ENCODE peak calls at places on chromosomes 7 and 10, in four cellular contexts. One of them, this sample, is unnamed. For H3K4me1, the result is how much of the 10 kb centered on the place peaks cover.

GRCh38 chr7:24926623-24927539 is 53.1 kb downstream of the OSBPL3 start:
- DNase-seq in H1: no peak
- DNase-seq in sigmoid colon: no peak
- DNase-seq in stomach: no peak
- DNase-seq in this sample: no peak

GRCh38 chr10:30036341-30036740 is 23.0 kb downstream of the JCAD start:
- DNase-seq in H1: no peak
- DNase-seq in sigmoid colon: no peak
- DNase-seq in stomach: no peak
- DNase-seq in this sample: no peak

GRCh38 chr10:128147064-128147463 is 20.8 kb upstream of the MKI67 start:
- DNase-seq in H1: no peak
- DNase-seq in sigmoid colon: no peak
- DNase-seq in stomach: no peak
- DNase-seq in this sample: no peak

GRCh38 chr7:99380823-99381663 is 6.5 kb downstream of the ARPC1B start:
- DNase-seq in H1: no peak
- DNase-seq in sigmoid colon: no peak
- DNase-seq in stomach: peak
- DNase-seq in this sample: no peak

GRCh38 chr10:72946963-72947362 is 7.6 kb downstream of the PLA2G12B start:
- DNase-seq in H1: no peak
- DNase-seq in sigmoid colon: no peak
- DNase-seq in stomach: no peak
- DNase-seq in this sample: no peak

GRCh38 chr7:55053651-55054226 is 34.9 kb downstream of the EGFR start:
- DNase-seq in H1: no peak
- DNase-seq in sigmoid colon: no peak
- DNase-seq in stomach: no peak
- DNase-seq in this sample: no peak

GRCh38 chr7:32937344-32938174 is 19.7 kb upstream of the FKBP9 start:
- DNase-seq in H1: no peak
- DNase-seq in sigmoid colon: peak
- DNase-seq in stomach: peak
- DNase-seq in this sample: no peak

GRCh38 chr10:71473671-71474599 is 77.2 kb downstream of the CDH23 start:
- DNase-seq in H1: no peak
- DNase-seq in sigmoid colon: no peak
- DNase-seq in stomach: no peak
- DNase-seq in this sample: no peak

GRCh38 chr7:3043544-3044395 is at the start of gene CARD11:
- DNase-seq in H1: no peak
- DNase-seq in sigmoid colon: no peak
- DNase-seq in stomach: no peak
- DNase-seq in this sample: no peak

GRCh38 chr7:100736671-100737070 is 3.3 kb downstream of the ZAN start:
- DNase-seq in H1: no peak
- DNase-seq in sigmoid colon: no peak
- DNase-seq in stomach: no peak
- DNase-seq in this sample: no peak

GRCh38 chr10:44293842-44294241 is 91.1 kb downstream of the CXCL12 start:
- DNase-seq in H1: no peak
- DNase-seq in sigmoid colon: peak
- DNase-seq in stomach: no peak
- DNase-seq in this sample: no peak

GRCh38 chr7:83782628-83783027 is 133.7 kb upstream of the SEMA3E start:
- DNase-seq in H1: no peak
- DNase-seq in sigmoid colon: no peak
- DNase-seq in stomach: no peak
- DNase-seq in this sample: no peak

GRCh38 chr10:17665742-17666141 is 21.8 kb downstream of the STAM start:
- DNase-seq in H1: no peak
- DNase-seq in sigmoid colon: no peak
- DNase-seq in stomach: no peak
- DNase-seq in this sample: no peak

GRCh38 chr7:141156446-141156845 is 82.6 kb downstream of the TMEM178B start:
- DNase-seq in H1: no peak
- DNase-seq in sigmoid colon: no peak
- DNase-seq in stomach: no peak
- DNase-seq in this sample: no peak

GRCh38 chr10:127904931-127905622 is 1.8 kb upstream of the PTPRE start:
- DNase-seq in H1: no peak
- DNase-seq in sigmoid colon: peak
- DNase-seq in stomach: no peak
- DNase-seq in this sample: no peak

GRCh38 chr7:135291809-135292253 is 58.2 kb downstream of the STRA8 start:
- DNase-seq in H1: no peak
- DNase-seq in sigmoid colon: no peak
- DNase-seq in stomach: no peak
- DNase-seq in this sample: no peak
- TF ChIP-seq EP300 in H1: no peak
- TF ChIP-seq EP300 in sigmoid colon: no peak
- TF ChIP-seq EP300 in stomach: no peak
- TF ChIP-seq EP300 in this sample: no peak

GRCh38 chr10:52172581-52172980 is 141.5 kb upstream of the DKK1 start:
- DNase-seq in H1: no peak
- DNase-seq in sigmoid colon: no peak
- DNase-seq in stomach: no peak
- DNase-seq in this sample: no peak
- TF ChIP-seq CTCF in H1: no peak
- TF ChIP-seq CTCF in sigmoid colon: no peak
- TF ChIP-seq CTCF in stomach: no peak
- TF ChIP-seq CTCF in this sample: no peak

GRCh38 chr10:114755537-114755936 is 66.0 kb upstream of the FHIP2A start:
- DNase-seq in H1: no peak
- DNase-seq in sigmoid colon: no peak
- DNase-seq in stomach: no peak
- DNase-seq in this sample: no peak

GRCh38 chr10:114761205-114762193 is 60.1 kb upstream of the FHIP2A start:
- DNase-seq in H1: no peak
- DNase-seq in sigmoid colon: no peak
- DNase-seq in stomach: no peak
- DNase-seq in this sample: no peak

GRCh38 chr10:114762811-114763210 is 58.8 kb upstream of the FHIP2A start:
- DNase-seq in H1: no peak
- DNase-seq in sigmoid colon: no peak
- DNase-seq in stomach: no peak
- DNase-seq in this sample: no peak

GRCh38 chr10:114754445-114755320 is 66.9 kb upstream of the FHIP2A start:
- DNase-seq in H1: no peak
- DNase-seq in sigmoid colon: no peak
- DNase-seq in stomach: no peak
- DNase-seq in this sample: no peak

GRCh38 chr10:114758331-114758730 is 63.2 kb upstream of the FHIP2A start:
- DNase-seq in H1: no peak
- DNase-seq in sigmoid colon: no peak
- DNase-seq in stomach: no peak
- DNase-seq in this sample: no peak
- H3K4me1 ChIP-seq in H1: under half
- H3K4me1 ChIP-seq in sigmoid colon: under half
- H3K4me1 ChIP-seq in stomach: under half
- H3K4me1 ChIP-seq in this sample: under half

DNA sequence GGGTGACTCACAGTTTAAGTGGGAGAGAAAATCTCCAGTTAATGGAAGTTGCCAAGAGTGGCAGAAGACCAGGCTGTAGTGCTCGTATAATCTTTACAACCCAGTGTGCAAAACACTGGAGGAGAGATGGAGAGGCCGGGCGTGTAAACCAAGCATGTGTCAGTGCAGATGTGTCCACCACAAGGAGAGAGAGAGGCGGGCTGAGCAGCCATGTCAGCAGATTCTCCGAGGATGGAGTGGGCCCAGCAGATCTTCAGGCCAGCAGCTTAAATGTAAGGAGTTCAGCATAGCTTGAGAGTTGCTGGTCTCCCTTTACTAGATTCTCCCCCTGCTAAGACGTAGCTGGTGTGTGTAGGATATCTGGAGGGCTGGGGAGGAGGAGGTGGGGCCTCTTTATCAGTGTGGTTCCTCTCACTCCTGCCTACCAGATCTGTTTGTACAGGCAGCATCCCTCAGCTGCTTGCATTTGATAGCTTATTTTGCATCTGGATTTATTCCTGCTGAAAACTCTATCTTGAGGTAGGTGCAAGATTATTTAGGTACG is 13.7 kb downstream of the BPGM start:
- DNase-seq in H1: no peak
- DNase-seq in sigmoid colon: no peak
- DNase-seq in stomach: no peak
- DNase-seq in this sample: no peak
- TF ChIP-seq EP300 in H1: no peak
- TF ChIP-seq EP300 in sigmoid colon: no peak
- TF ChIP-seq EP300 in stomach: no peak
- TF ChIP-seq EP300 in this sample: no peak

GRCh38 chr10:131724891-131725735 is 175.7 kb upstream of the PPP2R2D start:
- DNase-seq in H1: no peak
- DNase-seq in sigmoid colon: peak
- DNase-seq in stomach: peak
- DNase-seq in this sample: no peak

GRCh38 chr10:131725736-131726459 is 174.9 kb upstream of the PPP2R2D start:
- DNase-seq in H1: no peak
- DNase-seq in sigmoid colon: peak
- DNase-seq in stomach: peak
- DNase-seq in this sample: no peak

GRCh38 chr10:131727612-131728011 is 173.2 kb upstream of the PPP2R2D start:
- DNase-seq in H1: no peak
- DNase-seq in sigmoid colon: peak
- DNase-seq in stomach: peak
- DNase-seq in this sample: no peak

GRCh38 chr10:131726460-131726861 is 174.3 kb upstream of the PPP2R2D start:
- DNase-seq in H1: no peak
- DNase-seq in sigmoid colon: peak
- DNase-seq in stomach: peak
- DNase-seq in this sample: peak

GRCh38 chr10:131726967-131727366 is 173.8 kb upstream of the PPP2R2D start:
- DNase-seq in H1: no peak
- DNase-seq in sigmoid colon: peak
- DNase-seq in stomach: peak
- DNase-seq in this sample: no peak
- TF ChIP-seq CTCF in H1: peak
- TF ChIP-seq CTCF in sigmoid colon: no peak
- TF ChIP-seq CTCF in stomach: no peak
- TF ChIP-seq CTCF in this sample: no peak

DNA sequence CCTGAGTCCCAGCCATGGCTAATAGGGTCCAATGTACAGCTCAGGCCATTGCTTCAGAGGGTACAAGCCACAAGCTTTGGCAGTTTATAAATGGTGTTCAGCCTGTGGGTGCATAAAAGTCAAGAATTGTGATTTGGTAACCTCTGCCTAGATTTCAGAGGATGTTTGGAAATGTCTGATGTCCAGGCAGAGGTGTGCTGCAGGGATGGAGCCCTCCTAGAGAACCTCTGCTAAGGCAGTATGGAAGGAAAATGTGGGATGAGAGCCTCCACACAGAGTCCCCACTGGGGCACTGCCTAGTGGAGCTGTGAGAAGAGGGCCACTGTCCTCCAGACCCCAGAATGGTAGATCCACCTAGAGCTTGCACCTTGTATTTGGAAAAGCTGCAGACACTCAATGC is 779.9 kb downstream of the GRM8 start:
- DNase-seq in H1: no peak
- DNase-seq in sigmoid colon: no peak
- DNase-seq in stomach: no peak
- DNase-seq in this sample: no peak
- H3K4me1 ChIP-seq in H1: under half
- H3K4me1 ChIP-seq in sigmoid colon: under half
- H3K4me1 ChIP-seq in stomach: under half
- H3K4me1 ChIP-seq in this sample: under half